ENCODE peak calls at places on chromosomes 13 and 19, in eight cellular contexts. I, W, P, H, R, F, C and O are unnamed samples.

GRCh38 chr19:54325194-54325621 is 12.2 kb upstream of the LILRA5 start:
- DNase-seq in R (peak; percentile 8), C (peak; percentile 68), I (peak; percentile 71), P (peak; percentile 56), W (no peak), F (no peak), H (peak; percentile 31), O (no peak)

GRCh38 chr19:30855475-30855874 is 483.3 kb downstream of the ZNF536 start:
- DNase-seq in P (no peak), R (no peak), C (no peak), F (no peak), W (no peak), H (no peak), I (no peak), O (no peak)

GRCh38 chr19:31264379-31264778 is 84.9 kb downstream of the TSHZ3 start:
- DNase-seq in C (no peak), P (no peak), H (no peak), I (no peak), R (no peak), W (no peak), F (peak; percentile 8), O (peak; percentile 12)

GRCh38 chr13:80939581-80939980 is 598.7 kb upstream of the SPRY2 start:
- DNase-seq in C (no peak), W (no peak), P (no peak), R (no peak), F (no peak), H (no peak), I (no peak), O (no peak)

GRCh38 chr19:43624933-43625332 is 5.5 kb upstream of the ZNF428 start:
- DNase-seq in R (peak; percentile 8), P (peak; percentile 57), W (peak; percentile 36), H (no peak), C (peak; percentile 89), F (peak; percentile 85), I (no peak), O (no peak)

GRCh38 chr19:11887618-11888531 is at the start of gene ZNF69:
- DNase-seq in F (peak; percentile 92), R (peak; percentile 62), H (peak; percentile 85), C (peak; percentile 51), I (peak; percentile 70), W (peak; percentile 93), P (peak; percentile 82), O (peak; percentile 75)

GRCh38 chr19:2212861-2213711 is 23.0 kb downstream of the PLEKHJ1 start:
- DNase-seq in W (no peak), R (no peak), I (no peak), F (no peak), C (no peak), H (no peak), P (no peak), O (no peak)

GRCh38 chr13:93577105-93577504 is 350.5 kb downstream of the GPC6 start:
- DNase-seq in P (no peak), R (no peak), W (no peak), I (no peak), C (no peak), F (no peak), H (no peak), O (no peak)

GRCh38 chr19:39502640-39503417 is 4.1 kb downstream of the DLL3 start:
- DNase-seq in I (no peak), H (no peak), C (peak; percentile 72), W (peak; percentile 52), P (peak; percentile 85), R (peak; percentile 73), F (no peak), O (peak; percentile 46)

GRCh38 chr19:36604656-36605100 is 435 bp upstream of the ZNF382 start:
- DNase-seq in P (peak; percentile 20), C (peak; percentile 94), R (peak; percentile 40), F (no peak), I (peak; percentile 38), H (peak; percentile 83), W (peak; percentile 74), O (peak; percentile 17)

GRCh38 chr19:3570619-3571018 is 2.1 kb upstream of the HMG20B start:
- DNase-seq in R (no peak), H (peak; percentile 68), F (no peak), W (no peak), C (no peak), P (no peak), I (no peak), O (no peak)

GRCh38 chr13:30196025-30196424 is 111.3 kb downstream of the KATNAL1 start:
- DNase-seq in W (no peak), F (no peak), R (peak; percentile 41), P (peak; percentile 10), C (no peak), I (peak; percentile 2), H (no peak), O (no peak)

GRCh38 chr19:36051236-36051635 is 2.8 kb downstream of the THAP8 start:
- DNase-seq in I (no peak), W (no peak), R (no peak), H (peak; percentile 22), P (no peak), F (no peak), C (no peak), O (no peak)

GRCh38 chr19:54376610-54377009 is 11.9 kb upstream of the LAIR1 start:
- DNase-seq in W (no peak), C (no peak), F (no peak), H (no peak), R (no peak), I (no peak), P (no peak), O (no peak)

GRCh38 chr19:10286803-10287737 is at the start of gene ICAM4:
- DNase-seq in R (peak; percentile 29), W (peak; percentile 87), F (peak; percentile 72), C (no peak), P (peak; percentile 88), I (no peak), H (no peak), O (peak; percentile 48)

GRCh38 chr19:28519950-28520861 is 692.7 kb downstream of the UQCRFS1 start:
- DNase-seq in H (peak; percentile 21), C (no peak), W (no peak), F (no peak), P (no peak), I (peak; percentile 1), R (no peak), O (peak; percentile 18)

GRCh38 chr13:21683034-21683733 is 12.3 kb downstream of the FGF9 start:
- DNase-seq in I (peak; percentile 74), C (no peak), H (no peak), W (no peak), F (no peak), P (no peak), R (peak; percentile 88), O (no peak)

GRCh38 chr13:21685485-21686064 is 14.7 kb downstream of the FGF9 start:
- DNase-seq in I (no peak), W (no peak), H (no peak), F (no peak), R (no peak), P (no peak), C (no peak), O (no peak)

GRCh38 chr13:21688056-21688455 is 17.2 kb downstream of the FGF9 start:
- DNase-seq in H (no peak), W (no peak), R (no peak), F (no peak), I (no peak), C (no peak), P (no peak), O (no peak)

GRCh38 chr13:21686761-21687391 is 16.0 kb downstream of the FGF9 start:
- DNase-seq in C (no peak), W (no peak), H (no peak), F (no peak), R (no peak), P (no peak), I (no peak), O (no peak)

GRCh38 chr13:21684576-21684975 is 13.7 kb downstream of the FGF9 start:
- DNase-seq in C (no peak), P (no peak), H (no peak), W (no peak), R (peak; percentile 51), F (no peak), I (no peak), O (no peak)
- H3K27ac ChIP-seq in C (no peak overlapping the region), P (no peak overlapping the region), H (no peak overlapping the region), W (no peak overlapping the region), R (no peak overlapping the region), F (no peak overlapping the region), I (no peak overlapping the region), O (no peak overlapping the region)

GRCh38 chr13:76863022-76863421 is 23.2 kb downstream of the KCTD12 start:
- DNase-seq in P (no peak), H (no peak), R (no peak), F (no peak), W (no peak), I (no peak), C (no peak), O (no peak)
- H3K27ac ChIP-seq in P (no peak overlapping the region), H (no peak overlapping the region), R (no peak overlapping the region), F (no peak overlapping the region), W (no peak overlapping the region), I (no peak overlapping the region), C (no peak overlapping the region), O (no peak overlapping the region)

GRCh38 chr19:58555920-58556632 is 1.2 kb upstream of the CHMP2A start:
- DNase-seq in W (peak; percentile 20), F (peak; percentile 70), C (peak; percentile 43), H (no peak), P (no peak), R (no peak), I (no peak), O (no peak)
- H3K27ac ChIP-seq in W (peak overlapping the region; percentile 100), F (no peak overlapping the region), C (peak overlapping the region; percentile 99), H (no peak overlapping the region), P (peak overlapping the region; percentile 99), R (no peak overlapping the region), I (no peak overlapping the region), O (no peak overlapping the region)

GRCh38 chr19:50679177-50680125 is 30.2 kb downstream of the C19orf81 start:
- DNase-seq in I (peak; percentile 88), C (peak; percentile 60), W (peak; percentile 72), F (peak; percentile 77), H (peak; percentile 90), P (peak; percentile 79), R (peak; percentile 66), O (peak; percentile 70)

GRCh38 chr19:50678323-50678722 is 29.1 kb downstream of the C19orf81 start:
- DNase-seq in H (no peak), W (no peak), C (no peak), I (no peak), P (no peak), F (no peak), R (no peak), O (no peak)

GRCh38 chr19:50673118-50673517 is 23.9 kb downstream of the C19orf81 start:
- DNase-seq in P (no peak), R (no peak), F (no peak), I (no peak), C (no peak), W (no peak), H (no peak), O (no peak)

GRCh38 chr19:50677636-50678035 is 28.4 kb downstream of the C19orf81 start:
- DNase-seq in I (no peak), P (no peak), R (no peak), C (no peak), W (no peak), H (no peak), F (no peak), O (no peak)

DNA sequence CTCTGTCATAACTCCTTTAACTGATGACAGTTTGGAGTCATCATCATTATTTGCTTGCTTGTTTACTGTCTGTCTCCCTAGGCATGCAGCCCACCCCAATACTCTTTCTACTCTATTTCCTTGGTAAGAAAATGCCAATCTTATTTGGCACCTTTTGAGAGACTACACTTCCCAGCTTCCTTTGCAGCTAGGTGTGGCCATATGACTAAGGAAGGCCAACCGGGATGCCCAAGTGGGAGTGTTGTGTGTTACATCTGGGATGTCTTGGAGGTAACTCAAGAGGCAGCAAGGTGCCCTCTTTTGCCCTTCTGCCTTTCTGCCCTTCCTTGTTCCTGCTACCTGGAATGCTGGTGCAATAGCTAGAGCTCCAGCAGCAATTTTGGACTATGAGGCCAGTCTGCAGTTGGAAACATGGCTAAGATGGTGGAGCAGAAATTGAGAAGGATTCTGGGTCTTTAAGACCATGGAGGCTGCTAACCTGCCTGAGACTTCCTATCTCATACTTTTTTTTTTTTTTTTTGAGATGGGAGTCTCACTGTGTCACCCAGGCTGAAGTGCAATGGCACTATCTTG is 27.5 kb downstream of the C19orf81 start:
- DNase-seq in I (no peak), F (no peak), W (no peak), P (no peak), H (no peak), C (no peak), R (no peak), O (no peak)
- H3K27ac ChIP-seq in I (no peak overlapping the region), F (no peak overlapping the region), W (no peak overlapping the region), P (no peak overlapping the region), H (no peak overlapping the region), C (no peak overlapping the region), R (no peak overlapping the region), O (no peak overlapping the region)